ENCODE peak calls at places on chromosome 4, in nine cellular contexts. A is left ventricle myocardium inferior; J is cardiac muscle cell; N is heart right ventricle; L is psoas muscle; Z is omental fat pad; H is kidney; O is CD4-positive, alpha-beta T cell; U is tibial artery. G is an unnamed sample.

GRCh38 chr4:110621328-110621812 is 1.5 kb downstream of the PITX2 start:
- DNase-seq in J (no peak), U (no peak), A (no peak), L (peak; percentile 72), Z (no peak), H (peak; percentile 59), N (no peak), O (no peak), G (no peak)

GRCh38 chr4:118296739-118297138 is 56.1 kb downstream of the PRSS12 start:
- DNase-seq in H (no peak), L (no peak), U (no peak), O (no peak), J (no peak), A (no peak), N (no peak), Z (no peak), G (no peak)

GRCh38 chr4:172323288-172323687 is 510.1 kb downstream of the GALNTL6 start:
- DNase-seq in U (no peak), J (no peak), A (no peak), N (no peak), Z (no peak), H (no peak), O (no peak), L (no peak), G (no peak)

GRCh38 chr4:1187182-1187581 is 14.8 kb upstream of the SPON2 start:
- DNase-seq in Z (no peak), J (no peak), A (no peak), U (no peak), H (no peak), L (no peak), O (no peak), N (peak; percentile 15), G (no peak)

GRCh38 chr4:82583897-82584604 is 22.3 kb upstream of the TMEM150C start:
- DNase-seq in N (no peak), Z (no peak), J (no peak), A (no peak), U (no peak), L (no peak), H (no peak), O (no peak), G (no peak)

GRCh38 chr4:188534917-188535316 is 395.7 kb downstream of the TRIML1 start:
- DNase-seq in A (no peak), O (no peak), U (no peak), Z (no peak), N (no peak), L (no peak), H (no peak), J (no peak), G (no peak)

GRCh38 chr4:15506464-15506863 is 36.8 kb downstream of the CC2D2A start:
- DNase-seq in U (no peak), J (no peak), L (no peak), O (no peak), N (no peak), Z (no peak), A (no peak), H (no peak), G (no peak)

GRCh38 chr4:8283631-8284121 is 14.1 kb downstream of the HTRA3 start:
- DNase-seq in L (peak; percentile 64), N (no peak), H (peak; percentile 71), A (peak; percentile 21), J (no peak), Z (no peak), U (no peak), O (no peak), G (peak; percentile 85)

GRCh38 chr4:95510145-95510544 is 38.6 kb downstream of the UNC5C start:
- DNase-seq in A (no peak), N (no peak), L (no peak), O (no peak), J (peak; percentile 59), H (no peak), Z (no peak), U (no peak), G (no peak)

GRCh38 chr4:55598641-55599040 is 6.6 kb upstream of the PDCL2 start:
- DNase-seq in H (no peak), U (no peak), O (no peak), N (no peak), J (no peak), L (no peak), Z (no peak), A (no peak), G (no peak)

GRCh38 chr4:99838927-99839326 is 22.3 kb downstream of the DAPP1 start:
- DNase-seq in A (no peak), Z (no peak), L (no peak), J (no peak), N (no peak), O (no peak), H (no peak), U (no peak), G (no peak)

GRCh38 chr4:141571368-141571767 is 65.0 kb upstream of the IL15 start:
- DNase-seq in O (no peak), N (no peak), A (no peak), Z (no peak), H (no peak), L (no peak), J (no peak), U (no peak), G (no peak)

GRCh38 chr4:25320374-25321172 is 8.0 kb downstream of the ZCCHC4 start:
- DNase-seq in U (no peak), O (no peak), L (no peak), J (no peak), Z (no peak), N (no peak), H (no peak), A (no peak), G (no peak)

GRCh38 chr4:4585012-4585670 is 43.3 kb upstream of the STX18 start:
- DNase-seq in H (no peak), J (no peak), U (no peak), A (no peak), Z (no peak), L (no peak), N (no peak), O (no peak), G (no peak)

GRCh38 chr4:151486166-151486565 is 77.2 kb downstream of the FHIP1A start:
- DNase-seq in N (no peak), A (no peak), L (no peak), H (no peak), J (no peak), U (no peak), Z (no peak), O (no peak), G (no peak)

GRCh38 chr4:151485541-151486131 is 76.7 kb downstream of the FHIP1A start:
- DNase-seq in H (no peak), U (no peak), L (no peak), Z (no peak), N (no peak), J (no peak), O (no peak), A (no peak), G (no peak)

GRCh38 chr4:151484396-151485102 is 75.6 kb downstream of the FHIP1A start:
- DNase-seq in A (no peak), Z (no peak), U (no peak), L (no peak), J (peak; percentile 20), H (no peak), N (no peak), O (no peak), G (no peak)

GRCh38 chr4:151488968-151489367 is 80.0 kb downstream of the FHIP1A start:
- DNase-seq in Z (no peak), U (no peak), O (no peak), H (no peak), N (no peak), J (no peak), L (no peak), A (no peak), G (no peak)

GRCh38 chr4:151489462-151490203 is 80.7 kb downstream of the FHIP1A start:
- DNase-seq in A (no peak), J (no peak), H (no peak), Z (no peak), L (no peak), N (no peak), O (no peak), U (no peak), G (no peak)
- TF ChIP-seq CTCF in A (no peak), J (no peak), H (no peak), Z (no peak), L (no peak), N (no peak), O (no peak), U (no peak), G (no peak)

GRCh38 chr4:127782025-127782274 is 172 bp upstream of the HSPA4L start:
- DNase-seq in O (no peak), Z (peak; percentile 26), U (peak; percentile 91), A (peak; percentile 86), L (no peak), J (no peak), N (peak; percentile 82), H (peak; percentile 94), G (no peak)
- TF ChIP-seq CTCF in O (no peak), Z (no peak), U (no peak), A (no peak), L (no peak), J (no peak), N (no peak), H (no peak), G (no peak)

GRCh38 chr4:122652379-122652778 is 31.5 kb upstream of the IL21 start:
- DNase-seq in O (no peak), Z (no peak), A (no peak), H (no peak), L (no peak), J (peak; percentile 39), U (no peak), N (no peak), G (no peak)

GRCh38 chr4:122643257-122643656 is 22.4 kb upstream of the IL21 start:
- DNase-seq in N (no peak), A (no peak), Z (no peak), O (no peak), H (no peak), L (no peak), J (no peak), U (no peak), G (no peak)

GRCh38 chr4:122650148-122650547 is 29.3 kb upstream of the IL21 start:
- DNase-seq in J (no peak), U (no peak), H (no peak), N (no peak), O (no peak), Z (no peak), L (no peak), A (no peak), G (no peak)

DNA sequence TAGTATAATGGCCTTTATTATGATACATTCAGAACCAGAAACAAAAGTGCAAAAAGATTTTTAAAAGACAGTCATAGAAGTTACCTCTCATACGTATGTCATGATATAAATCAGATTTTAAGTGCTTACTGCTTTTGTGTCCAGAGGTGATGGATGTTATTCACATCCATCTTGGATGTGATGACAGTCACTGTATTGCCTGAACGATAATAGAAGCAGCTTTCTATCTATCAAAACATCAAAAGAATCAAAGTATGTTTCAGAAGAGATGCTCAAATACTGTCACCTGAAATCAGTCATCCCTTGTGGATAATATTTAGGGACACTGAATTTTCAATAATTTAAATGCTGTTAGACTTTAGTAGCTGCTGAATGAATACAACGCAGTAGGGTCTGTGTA is 26.8 kb upstream of the IL21 start:
- DNase-seq in A (no peak), O (no peak), H (no peak), Z (no peak), N (no peak), U (no peak), J (no peak), L (no peak), G (no peak)
- TF ChIP-seq CTCF in A (no peak), O (no peak), H (no peak), Z (no peak), N (no peak), U (no peak), J (no peak), L (no peak), G (no peak)

GRCh38 chr4:26321326-26322276 is 787 bp downstream of the RBPJ start:
- DNase-seq in H (peak; percentile 83), U (peak; percentile 70), O (peak; percentile 38), N (no peak), Z (no peak), J (peak; percentile 35), A (peak; percentile 25), L (peak; percentile 58), G (no peak)
- TF ChIP-seq CTCF in H (no peak), U (no peak), O (no peak), N (no peak), Z (no peak), J (no peak), A (no peak), L (no peak), G (peak; percentile 44)

G was measured in chondrocyte.